ENCODE peak calls at places on chromosomes 1 and 21, in five cellular contexts. J, W, K, Z and T are unnamed samples.
A peak's percentile ranks its signal among the peaks of the same experiment; 100 is the strongest.

GRCh38 chr21:36379236-36379635 is 6.0 kb upstream of the CHAF1B start:
- DNase-seq in J (no peak), W (no peak), K (no peak), Z (no peak), T (no peak)

GRCh38 chr1:160827418-160827817 is 31.4 kb downstream of the LY9 start:
- DNase-seq in J (no peak), W (no peak), K (no peak), Z (no peak), T (no peak)

GRCh38 chr1:212593696-212594335 is 14.7 kb upstream of the ATF3 start:
- DNase-seq in J (no peak), W (no peak), K (no peak), Z (no peak), T (no peak)

GRCh38 chr21:26515257-26515656 is 57.8 kb downstream of the CYYR1 start:
- DNase-seq in J (no peak), W (no peak), K (no peak), Z (no peak), T (no peak)

GRCh38 chr1:235682216-235682615 is 32.6 kb upstream of the GNG4 start:
- DNase-seq in J (no peak), W (no peak), K (no peak), Z (no peak), T (no peak)

GRCh38 chr1:147551036-147551435 is 9.7 kb downstream of the BCL9 start:
- DNase-seq in J (no peak), W (no peak), K (no peak), Z (no peak), T (no peak)

GRCh38 chr1:151693057-151693651 is 23.4 kb downstream of the CELF3 start:
- DNase-seq in J (peak; percentile 47), W (no peak), K (no peak), Z (no peak), T (no peak)

GRCh38 chr1:236502972-236503639 is 20.7 kb upstream of the LGALS8 start:
- DNase-seq in J (peak; percentile 78), W (no peak), K (peak; percentile 57), Z (peak; percentile 61), T (no peak)

GRCh38 chr1:211813590-211813989 is 17.0 kb downstream of the LPGAT1 start:
- DNase-seq in J (peak; percentile 36), W (no peak), K (no peak), Z (no peak), T (no peak)